ENCODE peak calls at places on chromosomes 3 and 15, in nine cellular contexts. G is RPMI8226; U is mesothelial cell of epicardium; F is HL-60; V is activated T-cell treated with anti-CD3 and anti-CD28 coated beads for 1 hour; C is endothelial cell; I is stimulated activated CD4-positive, alpha-beta T cell treated with anti-CD3 and anti-CD28 coated beads, Interleukin-4, amount 100 ng/mL, for 48 hours; S is stimulated activated CD8-positive, alpha-beta memory T cell treated with anti-CD3 and anti-CD28 coated beads, Interleukin-15, amount 100 ng/mL, for 24 hours; O is activated CD8-positive, alpha-beta memory T cell treated with anti-CD3 and anti-CD28 coated beads for 24 hours. J is an unnamed sample.

GRCh38 chr3:196994056-196994455 is 25.4 kb upstream of the PIGZ start:
- DNase-seq in C (no peak), V (no peak), U (no peak), S (no peak), G (no peak), O (no peak), F (no peak), I (no peak), J (no peak)

GRCh38 chr15:90142216-90143175 is 40.2 kb upstream of the IDH2 start:
- DNase-seq in O (peak; percentile 67), F (peak; percentile 66), C (no peak), V (peak; percentile 11), U (no peak), G (no peak), I (peak; percentile 11), S (no peak), J (no peak)

GRCh38 chr15:54007256-54007655 is 29.0 kb downstream of the UNC13C start:
- DNase-seq in I (no peak), V (no peak), U (no peak), S (no peak), O (no peak), G (no peak), F (no peak), C (no peak), J (no peak)

GRCh38 chr15:66212471-66212870 is 41.1 kb downstream of the MEGF11 start:
- DNase-seq in U (no peak), F (no peak), V (no peak), G (no peak), I (no peak), C (no peak), S (no peak), O (no peak), J (no peak)

GRCh38 chr3:50238549-50239026 is 2.6 kb downstream of the GNAI2 start:
- DNase-seq in I (no peak), C (no peak), G (peak; percentile 72), F (no peak), V (no peak), U (no peak), O (no peak), S (no peak), J (no peak)

GRCh38 chr3:9229325-9229724 is 20.1 kb downstream of the SRGAP3 start:
- DNase-seq in V (no peak), I (no peak), F (no peak), G (no peak), S (no peak), C (no peak), U (no peak), O (no peak), J (no peak)

GRCh38 chr3:44074181-44074580 is 167.5 kb upstream of the TOPAZ1 start:
- DNase-seq in C (no peak), U (no peak), I (no peak), S (no peak), F (no peak), G (no peak), V (no peak), O (no peak), J (no peak)

GRCh38 chr15:66745530-66746230 is 43.6 kb downstream of the SMAD6 start:
- DNase-seq in S (no peak), I (no peak), U (no peak), F (no peak), O (no peak), C (no peak), V (no peak), G (no peak), J (no peak)

GRCh38 chr3:126216416-126216815 is 36.0 kb upstream of the ALDH1L1 start:
- DNase-seq in U (no peak), S (no peak), V (no peak), G (no peak), O (no peak), I (no peak), F (no peak), C (no peak), J (no peak)

GRCh38 chr15:69812881-69813280 is 284.8 kb downstream of the TLE3 start:
- DNase-seq in C (peak; percentile 20), V (no peak), G (no peak), O (no peak), I (no peak), F (no peak), S (no peak), U (no peak), J (no peak)

GRCh38 chr3:123424321-123424998 is 24.4 kb downstream of the ADCY5 start:
- DNase-seq in F (no peak), V (no peak), U (no peak), G (peak; percentile 76), C (no peak), I (no peak), O (no peak), S (no peak), J (no peak)

GRCh38 chr3:56683122-56683817 is at the start of gene TASOR:
- DNase-seq in O (peak; percentile 92), I (peak; percentile 85), V (peak; percentile 82), U (peak; percentile 61), C (peak; percentile 78), S (peak; percentile 81), G (peak; percentile 93), F (peak; percentile 69), J (peak; percentile 80)

GRCh38 chr3:134449277-134449676 is 36.5 kb downstream of the ANAPC13 start:
- DNase-seq in O (peak; percentile 28), G (peak; percentile 47), V (no peak), F (no peak), C (peak; percentile 47), I (no peak), U (no peak), S (no peak), J (no peak)

GRCh38 chr3:111763968-111764367 is 95.1 kb upstream of the PHLDB2 start:
- DNase-seq in I (no peak), O (no peak), C (no peak), U (no peak), V (no peak), F (no peak), G (no peak), S (no peak), J (no peak)

GRCh38 chr15:88204584-88204983 is 52.0 kb downstream of the NTRK3 start:
- DNase-seq in O (no peak), U (no peak), G (no peak), V (no peak), I (no peak), C (no peak), S (no peak), F (no peak), J (no peak)

GRCh38 chr3:123287051-123287961 is 85.6 kb downstream of the SEC22A start:
- DNase-seq in U (no peak), O (peak; percentile 38), I (no peak), V (no peak), C (no peak), G (no peak), S (no peak), F (no peak), J (no peak)

GRCh38 chr3:196875258-196875657 is 7.5 kb downstream of the SENP5 start:
- DNase-seq in C (no peak), S (no peak), O (no peak), G (no peak), U (no peak), F (no peak), V (no peak), I (no peak), J (no peak)

GRCh38 chr3:27312044-27312668 is 57.0 kb downstream of the NEK10 start:
- DNase-seq in G (peak; percentile 45), O (no peak), U (no peak), I (no peak), V (no peak), C (peak; percentile 14), F (peak; percentile 5), S (no peak), J (peak; percentile 82)

GRCh38 chr3:170425491-170426239 is 7.0 kb downstream of the CLDN11 start:
- DNase-seq in C (no peak), I (no peak), U (no peak), S (no peak), O (no peak), F (no peak), V (no peak), G (no peak), J (no peak)

GRCh38 chr15:76056931-76057330 is 2.9 kb upstream of the TMEM266 start:
- DNase-seq in F (peak; percentile 16), G (peak; percentile 79), U (no peak), C (no peak), V (no peak), S (no peak), O (no peak), I (no peak), J (peak; percentile 62)

GRCh38 chr15:62464705-62465104 is 299.6 kb upstream of the C2CD4B start:
- DNase-seq in F (no peak), V (no peak), U (no peak), C (no peak), G (no peak), O (no peak), I (no peak), S (no peak), J (no peak)

GRCh38 chr3:58646503-58646902 is 20.1 kb downstream of the FAM3D start:
- DNase-seq in V (no peak), U (no peak), G (no peak), S (no peak), C (no peak), O (no peak), I (no peak), F (no peak), J (no peak)

GRCh38 chr15:52146776-52147175 is 34.2 kb upstream of the BCL2L10 start:
- DNase-seq in S (no peak), O (no peak), U (no peak), F (no peak), I (no peak), C (no peak), V (no peak), G (no peak), J (no peak)

GRCh38 chr15:63669074-63669473 is 71.9 kb downstream of the FBXL22 start:
- DNase-seq in V (no peak), F (no peak), S (no peak), O (no peak), U (no peak), G (no peak), I (no peak), C (no peak), J (no peak)

GRCh38 chr3:144167634-144168033 is 196.0 kb downstream of the DIPK2A start:
- DNase-seq in G (no peak), U (no peak), V (no peak), S (no peak), I (no peak), O (no peak), C (no peak), F (no peak), J (no peak)

GRCh38 chr3:55305714-55306485 is 181.2 kb downstream of the WNT5A start:
- DNase-seq in I (no peak), V (no peak), C (no peak), S (no peak), F (no peak), O (no peak), U (no peak), G (no peak), J (no peak)

J was measured in NAMALWA.